ENCODE peak calls at places on chromosomes 12 and 14, in eight cellular contexts. T is stimulated activated CD8-positive, alpha-beta memory T cell treated with anti-CD3 and anti-CD28 coated beads, Interleukin-4, amount 100 ng/mL, for 48 hours; K is GDM1; A is neural progenitor cell; X is stimulated activated CD4-positive, alpha-beta T cell treated with anti-CD3 and anti-CD28 coated beads, TNF-alpha, amount 100 ng/mL, for 24 hours; V is NCI-H1105; I is GM10248; M is fibroblast of lung. P is an unnamed sample.
A peak's percentile ranks its signal among the peaks of the same experiment; 100 is the strongest.

GRCh38 chr12:113413488-113413939 is 8.7 kb upstream of the SDSL start:
- DNase-seq in A (no peak), X (no peak), T (no peak), I (no peak), M (no peak), K (no peak), V (no peak), P (no peak)

GRCh38 chr12:54560374-54560858 is 11.0 kb downstream of the PDE1B start:
- DNase-seq in I (peak; percentile 94), X (peak; percentile 67), V (no peak), A (peak; percentile 91), T (peak; percentile 89), K (peak; percentile 58), M (peak; percentile 63), P (no peak)

GRCh38 chr14:68199465-68200145 is 380.0 kb downstream of the RAD51B start:
- DNase-seq in I (no peak), M (no peak), X (no peak), K (no peak), T (no peak), V (no peak), A (peak; percentile 86), P (no peak)

GRCh38 chr12:130601327-130601726 is 114.8 kb downstream of the RIMBP2 start:
- DNase-seq in X (no peak), V (no peak), A (no peak), I (no peak), K (no peak), T (no peak), M (no peak), P (no peak)

GRCh38 chr12:104694711-104695110 is 238.0 kb downstream of the CHST11 start:
- DNase-seq in X (no peak), A (no peak), I (no peak), V (no peak), K (no peak), M (no peak), T (no peak), P (no peak)

GRCh38 chr14:82055511-82055910 is 521.9 kb upstream of the SEL1L start:
- DNase-seq in X (no peak), V (no peak), A (no peak), I (peak; percentile 6), M (no peak), T (no peak), K (no peak), P (no peak)

GRCh38 chr12:88935856-88936255 is 355.6 kb upstream of the KITLG start:
- DNase-seq in I (no peak), M (no peak), V (no peak), K (no peak), T (no peak), A (peak; percentile 29), X (no peak), P (no peak)

GRCh38 chr12:49946497-49946896 is 4.0 kb upstream of the AQP2 start:
- DNase-seq in K (no peak), X (no peak), V (no peak), T (no peak), M (no peak), I (no peak), A (no peak), P (no peak)

GRCh38 chr12:24625103-24625502 is 323.8 kb downstream of the BCAT1 start:
- DNase-seq in I (no peak), A (no peak), M (no peak), X (no peak), K (no peak), T (no peak), V (no peak), P (no peak)

GRCh38 chr12:32312049-32312670 is 87.2 kb upstream of the FGD4 start:
- DNase-seq in X (no peak), A (peak; percentile 68), I (peak; percentile 38), K (no peak), M (peak; percentile 84), V (peak; percentile 5), T (no peak), P (peak; percentile 26)

GRCh38 chr12:98137278-98137677 is 378.1 kb upstream of the TMPO start:
- DNase-seq in K (no peak), A (no peak), V (no peak), X (no peak), M (no peak), T (no peak), I (no peak), P (no peak)

GRCh38 chr14:68789002-68789797 is 3.7 kb downstream of the ZFP36L1 start:
- DNase-seq in A (peak; percentile 76), X (peak; percentile 75), T (peak; percentile 87), K (peak; percentile 68), I (peak; percentile 75), M (peak; percentile 81), V (peak; percentile 63), P (no peak)

GRCh38 chr12:46266382-46266791 is 2.5 kb downstream of the SLC38A1 start:
- DNase-seq in A (peak; percentile 36), I (no peak), K (no peak), V (peak; percentile 59), M (peak; percentile 88), X (peak; percentile 16), T (peak; percentile 53), P (no peak)

GRCh38 chr14:23513466-23514008 is 38.0 kb downstream of the ZFHX2 start:
- DNase-seq in V (no peak), X (no peak), T (no peak), I (no peak), K (no peak), A (no peak), M (no peak), P (no peak)

GRCh38 chr12:131364903-131365820 is 345.7 kb upstream of the SFSWAP start:
- DNase-seq in A (no peak), X (no peak), I (no peak), T (peak; percentile 10), V (no peak), M (no peak), K (no peak), P (no peak)

GRCh38 chr12:7387289-7387688 is 56.7 kb downstream of the CD163L1 start:
- DNase-seq in V (no peak), K (no peak), T (no peak), I (no peak), A (no peak), X (no peak), M (no peak), P (no peak)

GRCh38 chr12:74515849-74516248 is 21.8 kb upstream of the ATXN7L3B start:
- DNase-seq in V (no peak), M (no peak), X (no peak), K (no peak), T (no peak), I (no peak), A (no peak), P (no peak)

GRCh38 chr12:108310489-108310888 is 28.6 kb downstream of the CMKLR1 start:
- DNase-seq in T (no peak), I (no peak), K (no peak), A (peak; percentile 62), X (no peak), M (no peak), V (no peak), P (no peak)

GRCh38 chr14:100982356-100982755 is 78.8 kb upstream of the RTL1 start:
- DNase-seq in T (no peak), M (no peak), V (no peak), A (peak; percentile 3), X (no peak), I (no peak), K (no peak), P (no peak)

GRCh38 chr14:100955201-100955600 is 51.7 kb upstream of the RTL1 start:
- DNase-seq in T (no peak), X (no peak), M (peak; percentile 36), V (no peak), I (no peak), K (no peak), A (no peak), P (no peak)

GRCh38 chr14:101561897-101562490 is 699 bp downstream of the DIO3 start:
- DNase-seq in X (no peak), V (no peak), A (no peak), M (no peak), I (no peak), T (no peak), K (no peak), P (no peak)

GRCh38 chr12:43951286-43951685 is 115.4 kb downstream of the TMEM117 start:
- DNase-seq in X (no peak), K (no peak), M (no peak), T (no peak), I (no peak), A (no peak), V (no peak), P (no peak)

GRCh38 chr12:92596388-92596787 is 106.4 kb upstream of the PLEKHG7 start:
- DNase-seq in T (no peak), X (no peak), A (no peak), M (peak; percentile 57), I (no peak), V (no peak), K (no peak), P (no peak)

GRCh38 chr12:116206828-116207227 is 70.7 kb downstream of the MED13L start:
- DNase-seq in X (no peak), I (no peak), M (no peak), T (no peak), K (no peak), V (no peak), A (no peak), P (no peak)

GRCh38 chr14:23286904-23287479 is 1.1 kb upstream of the HOMEZ start:
- DNase-seq in I (no peak), V (no peak), K (no peak), X (no peak), T (no peak), M (no peak), A (no peak), P (no peak)

GRCh38 chr14:23573384-23573783 is 5.2 kb downstream of the JPH4 start:
- DNase-seq in T (no peak), V (peak; percentile 72), A (no peak), K (no peak), I (no peak), X (no peak), M (no peak), P (no peak)

GRCh38 chr12:72267974-72268373 is 4.2 kb upstream of the TRHDE start:
- DNase-seq in M (peak; percentile 68), K (no peak), I (no peak), A (no peak), X (no peak), T (no peak), V (no peak), P (no peak)

GRCh38 chr14:51081209-51081608 is 13.7 kb downstream of the TRIM9 start:
- DNase-seq in M (no peak), A (no peak), I (no peak), X (no peak), K (no peak), V (no peak), T (no peak), P (no peak)

P was measured in NCI-H1048.